ENCODE peak calls at places on chromosomes 5 and 9, in ten cellular contexts. H, O, W, M, Z, Q, G, D, S and N are unnamed samples.

GRCh38 chr5:118996098-118996497 is 7.8 kb upstream of the DTWD2 start:
- DNase-seq in H (no peak), O (no peak), W (no peak), M (no peak), Z (no peak), Q (no peak), G (no peak), D (no peak), S (no peak), N (no peak)

GRCh38 chr9:127300886-127301447 is 36.4 kb downstream of the GARNL3 start:
- DNase-seq in H (no peak), O (no peak), W (no peak), M (no peak), Z (no peak), Q (no peak), G (no peak), D (no peak), S (no peak), N (no peak)

GRCh38 chr9:16304301-16304700 is 566.2 kb downstream of the BNC2 start:
- DNase-seq in H (peak), O (no peak), W (no peak), M (no peak), Z (no peak), Q (no peak), G (no peak), D (no peak), S (no peak), N (no peak)

GRCh38 chr5:15501057-15501791 is 1.2 kb downstream of the FBXL7 start:
- DNase-seq in H (peak), O (peak), W (peak), M (no peak), Z (peak), Q (peak), G (peak), D (no peak), S (peak), N (peak)

GRCh38 chr5:150263801-150264621 is 25.6 kb downstream of the CAMK2A start:
- DNase-seq in H (no peak), O (peak), W (no peak), M (peak), Z (peak), Q (no peak), G (no peak), D (peak), S (no peak), N (no peak)

GRCh38 chr9:126965077-126965476 is 50.5 kb downstream of the RALGPS1 start:
- DNase-seq in H (no peak), O (no peak), W (no peak), M (no peak), Z (no peak), Q (no peak), G (no peak), D (no peak), S (no peak), N (no peak)

GRCh38 chr5:34045996-34046395 is 3.0 kb upstream of the C1QTNF3 start:
- DNase-seq in H (no peak), O (no peak), W (no peak), M (peak), Z (peak), Q (no peak), G (no peak), D (no peak), S (no peak), N (no peak)

GRCh38 chr9:132883349-132884294 is 4.9 kb downstream of the SPACA9 start:
- DNase-seq in H (no peak), O (no peak), W (no peak), M (no peak), Z (no peak), Q (no peak), G (no peak), D (no peak), S (no peak), N (no peak)

GRCh38 chr9:75950983-75951382 is 60.5 kb downstream of the PCSK5 start:
- DNase-seq in H (no peak), O (no peak), W (no peak), M (no peak), Z (no peak), Q (no peak), G (no peak), D (no peak), S (no peak), N (no peak)

GRCh38 chr5:39420482-39421145 is 4.2 kb downstream of the DAB2 start:
- DNase-seq in H (peak), O (peak), W (no peak), M (no peak), Z (peak), Q (peak), G (peak), D (peak), S (no peak), N (no peak)

GRCh38 chr5:106401561-106401960 is 1269.2 kb downstream of the EFNA5 start:
- DNase-seq in H (no peak), O (no peak), W (no peak), M (no peak), Z (peak), Q (no peak), G (no peak), D (no peak), S (no peak), N (no peak)

GRCh38 chr9:130825809-130826208 is 9.2 kb upstream of the ABL1 start:
- DNase-seq in H (no peak), O (no peak), W (no peak), M (no peak), Z (no peak), Q (no peak), G (no peak), D (no peak), S (no peak), N (no peak)

GRCh38 chr9:114371986-114372917 is 15.5 kb downstream of the AKNA start:
- DNase-seq in H (no peak), O (no peak), W (no peak), M (no peak), Z (peak), Q (no peak), G (peak), D (no peak), S (no peak), N (peak)

GRCh38 chr5:24633705-24634325 is 11.0 kb downstream of the CDH10 start:
- DNase-seq in H (peak), O (no peak), W (peak), M (no peak), Z (peak), Q (peak), G (no peak), D (no peak), S (no peak), N (peak)

GRCh38 chr9:131235480-131235851 is 40.8 kb downstream of the FAM78A start:
- DNase-seq in H (no peak), O (no peak), W (no peak), M (no peak), Z (no peak), Q (no peak), G (peak), D (no peak), S (no peak), N (no peak)

GRCh38 chr5:75640395-75640794 is 29.1 kb downstream of the ANKDD1B start:
- DNase-seq in H (no peak), O (peak), W (no peak), M (peak), Z (peak), Q (no peak), G (no peak), D (no peak), S (no peak), N (no peak)

DNA sequence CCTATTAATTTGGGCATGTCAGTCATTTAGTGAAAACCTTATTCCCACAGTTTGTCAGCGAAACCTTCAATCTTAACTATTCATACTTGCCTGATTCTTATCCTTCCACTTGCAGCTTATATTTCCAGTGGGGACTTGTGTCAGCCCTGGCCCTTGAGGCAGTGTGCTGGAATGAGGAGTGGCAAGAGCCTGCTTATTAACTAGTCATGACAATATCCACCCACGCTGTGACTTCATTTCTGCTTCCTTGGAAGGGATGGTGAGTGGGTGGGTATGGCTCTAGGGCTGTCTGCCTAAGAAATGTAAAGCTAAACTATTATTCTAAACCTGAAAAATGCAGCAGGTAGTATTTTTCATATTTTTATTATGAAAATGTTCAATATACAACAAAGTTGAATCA is 34.0 kb upstream of the LURAP1L start:
- DNase-seq in H (no peak), O (no peak), W (no peak), M (no peak), Z (peak), Q (no peak), G (no peak), D (no peak), S (no peak), N (no peak)
- TF ChIP-seq CTCF in H (no peak), O (no peak), W (no peak), M (no peak), Z (no peak), Q (no peak), G (no peak), D (no peak), S (no peak), N (no peak)

GRCh38 chr5:66742083-66742895 is 146.1 kb downstream of the MAST4 start:
- DNase-seq in H (peak), O (no peak), W (no peak), M (no peak), Z (peak), Q (no peak), G (no peak), D (peak), S (no peak), N (peak)
- TF ChIP-seq CTCF in H (peak), O (peak), W (peak), M (peak), Z (no peak), Q (peak), G (peak), D (peak), S (peak), N (no peak)

GRCh38 chr5:103582364-103582763 is 19.8 kb upstream of the NUDT12 start:
- DNase-seq in H (peak), O (no peak), W (peak), M (no peak), Z (peak), Q (peak), G (no peak), D (no peak), S (no peak), N (peak)
- TF ChIP-seq CTCF in H (peak), O (peak), W (peak), M (peak), Z (peak), Q (peak), G (peak), D (peak), S (peak), N (peak)

GRCh38 chr5:156475831-156476551 is 149.0 kb downstream of the SGCD start:
- DNase-seq in H (peak), O (peak), W (peak), M (peak), Z (peak), Q (no peak), G (no peak), D (no peak), S (no peak), N (no peak)
- TF ChIP-seq CTCF in H (no peak), O (peak), W (no peak), M (peak), Z (peak), Q (no peak), G (no peak), D (no peak), S (no peak), N (no peak)

DNA sequence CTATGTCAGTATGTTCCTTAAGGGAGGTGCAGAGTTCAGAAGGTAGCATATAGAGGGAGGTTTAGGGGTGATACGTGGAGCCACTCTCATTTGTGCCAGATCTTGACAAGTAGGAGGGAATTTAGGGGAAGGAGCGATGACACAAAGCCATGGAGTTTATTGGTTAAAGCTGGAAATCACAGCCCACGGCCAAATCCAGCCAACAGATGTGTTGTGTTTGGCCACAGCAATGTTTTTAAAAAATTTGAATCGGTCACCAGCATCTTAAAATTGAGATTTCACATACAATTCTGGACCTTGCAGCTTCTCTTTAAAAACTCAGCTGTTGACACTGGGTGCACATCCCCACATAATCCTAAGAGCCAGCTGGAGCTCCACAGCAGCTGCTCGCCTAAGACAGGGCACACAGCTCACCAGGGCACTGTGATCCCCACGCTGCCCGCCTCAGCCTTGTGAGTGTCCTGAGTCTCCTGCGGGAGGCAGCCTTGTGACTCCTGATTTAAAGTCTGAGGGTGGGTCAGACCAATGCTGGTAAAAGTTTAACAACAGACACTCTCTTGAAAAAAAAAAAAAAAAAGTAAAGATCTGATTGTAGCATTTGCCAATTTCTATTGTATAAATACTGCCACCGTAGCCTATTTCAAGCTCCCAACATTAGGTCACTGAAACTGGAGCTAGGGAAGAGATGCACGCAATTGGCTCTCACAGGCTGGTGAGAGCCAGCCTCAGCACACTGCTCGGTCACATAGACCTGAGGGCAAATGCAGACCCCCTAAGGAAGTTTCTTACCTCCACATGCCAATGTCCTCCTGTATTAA is 124.9 kb downstream of the HSD17B3 start:
- DNase-seq in H (peak), O (no peak), W (peak), M (no peak), Z (peak), Q (no peak), G (no peak), D (peak), S (no peak), N (no peak)
- TF ChIP-seq CTCF in H (no peak), O (no peak), W (no peak), M (no peak), Z (no peak), Q (no peak), G (no peak), D (no peak), S (no peak), N (no peak)

DNA sequence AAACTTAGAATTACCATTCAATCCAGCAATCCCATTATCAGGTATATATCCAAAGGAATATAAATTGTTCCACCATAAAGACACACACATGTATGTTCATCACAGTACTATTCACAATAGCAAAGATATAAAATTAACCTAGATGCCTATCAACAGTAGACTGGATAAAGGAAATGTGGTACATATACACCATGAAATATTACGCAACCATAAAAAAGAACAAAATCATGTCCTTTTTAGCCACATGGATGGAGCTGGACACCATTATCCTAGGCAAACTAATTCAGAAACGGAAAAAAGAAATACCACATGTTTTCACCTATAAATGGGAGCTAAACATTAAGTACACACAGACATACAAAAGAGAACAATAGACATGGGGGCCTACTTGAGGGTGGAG is 312.8 kb upstream of the CD180 start:
- DNase-seq in H (no peak), O (no peak), W (no peak), M (no peak), Z (no peak), Q (no peak), G (no peak), D (no peak), S (no peak), N (no peak)
- TF ChIP-seq CTCF in H (no peak), O (no peak), W (no peak), M (no peak), Z (no peak), Q (no peak), G (no peak), D (no peak), S (no peak), N (no peak)